ENCODE peak calls at places on chromosome 7, in six cellular contexts. One of them, this sample, is unnamed.

GRCh38 chr7:114554781-114555537 is 140.3 kb downstream of the FOXP2 start:
- DNase-seq in hypothalamus: no peak
- DNase-seq in cardiac muscle cell: peak
- DNase-seq in Peyer's patch: no peak
- DNase-seq in activated CD8-positive, alpha-beta memory T cell treated with anti-CD3 and anti-CD28 coated beads, Interleukin-2, amount 50 U/mL, for 48 hours: no peak
- DNase-seq in PC-9: no peak
- DNase-seq in this sample: no peak

GRCh38 chr7:2014391-2015241 is 218.1 kb downstream of the MAD1L1 start:
- DNase-seq in cardiac muscle cell: no peak
- DNase-seq in activated CD8-positive, alpha-beta memory T cell treated with anti-CD3 and anti-CD28 coated beads, Interleukin-2, amount 50 U/mL, for 48 hours: no peak
- DNase-seq in Peyer's patch: no peak
- DNase-seq in PC-9: no peak
- DNase-seq in hypothalamus: no peak
- DNase-seq in this sample: no peak

GRCh38 chr7:100875356-100875751 is 451 bp downstream of the SRRT start:
- DNase-seq in cardiac muscle cell: no peak
- DNase-seq in Peyer's patch: no peak
- DNase-seq in activated CD8-positive, alpha-beta memory T cell treated with anti-CD3 and anti-CD28 coated beads, Interleukin-2, amount 50 U/mL, for 48 hours: no peak
- DNase-seq in PC-9: no peak
- DNase-seq in hypothalamus: no peak
- DNase-seq in this sample: no peak

GRCh38 chr7:113179313-113179712 is 61.0 kb upstream of the SMIM30 start:
- DNase-seq in activated CD8-positive, alpha-beta memory T cell treated with anti-CD3 and anti-CD28 coated beads, Interleukin-2, amount 50 U/mL, for 48 hours: no peak
- DNase-seq in hypothalamus: no peak
- DNase-seq in cardiac muscle cell: no peak
- DNase-seq in PC-9: no peak
- DNase-seq in Peyer's patch: peak
- DNase-seq in this sample: no peak

GRCh38 chr7:150845471-150845870 is 6.8 kb upstream of the AOC1 start:
- DNase-seq in hypothalamus: peak
- DNase-seq in PC-9: no peak
- DNase-seq in cardiac muscle cell: peak
- DNase-seq in Peyer's patch: no peak
- DNase-seq in activated CD8-positive, alpha-beta memory T cell treated with anti-CD3 and anti-CD28 coated beads, Interleukin-2, amount 50 U/mL, for 48 hours: no peak
- DNase-seq in this sample: no peak

GRCh38 chr7:738241-738640 is 11.2 kb upstream of the PRKAR1B start:
- DNase-seq in PC-9: no peak
- DNase-seq in hypothalamus: no peak
- DNase-seq in Peyer's patch: no peak
- DNase-seq in cardiac muscle cell: no peak
- DNase-seq in activated CD8-positive, alpha-beta memory T cell treated with anti-CD3 and anti-CD28 coated beads, Interleukin-2, amount 50 U/mL, for 48 hours: no peak
- DNase-seq in this sample: no peak

GRCh38 chr7:44894881-44895600 is 9.7 kb upstream of the PURB start:
- DNase-seq in Peyer's patch: no peak
- DNase-seq in PC-9: no peak
- DNase-seq in activated CD8-positive, alpha-beta memory T cell treated with anti-CD3 and anti-CD28 coated beads, Interleukin-2, amount 50 U/mL, for 48 hours: no peak
- DNase-seq in cardiac muscle cell: no peak
- DNase-seq in hypothalamus: no peak
- DNase-seq in this sample: no peak

GRCh38 chr7:6290345-6290744 is 17.9 kb upstream of the CYTH3 start:
- DNase-seq in cardiac muscle cell: no peak
- DNase-seq in PC-9: peak
- DNase-seq in hypothalamus: no peak
- DNase-seq in Peyer's patch: no peak
- DNase-seq in activated CD8-positive, alpha-beta memory T cell treated with anti-CD3 and anti-CD28 coated beads, Interleukin-2, amount 50 U/mL, for 48 hours: no peak
- DNase-seq in this sample: no peak

GRCh38 chr7:13920053-13920697 is 69.3 kb downstream of the ETV1 start:
- DNase-seq in PC-9: peak
- DNase-seq in activated CD8-positive, alpha-beta memory T cell treated with anti-CD3 and anti-CD28 coated beads, Interleukin-2, amount 50 U/mL, for 48 hours: no peak
- DNase-seq in cardiac muscle cell: peak
- DNase-seq in hypothalamus: no peak
- DNase-seq in Peyer's patch: no peak
- DNase-seq in this sample: no peak

GRCh38 chr7:77734590-77735421 is 38.5 kb downstream of the RSBN1L start:
- DNase-seq in hypothalamus: no peak
- DNase-seq in activated CD8-positive, alpha-beta memory T cell treated with anti-CD3 and anti-CD28 coated beads, Interleukin-2, amount 50 U/mL, for 48 hours: no peak
- DNase-seq in PC-9: no peak
- DNase-seq in Peyer's patch: peak
- DNase-seq in cardiac muscle cell: peak
- DNase-seq in this sample: no peak

GRCh38 chr7:46755120-46756034 is 826.5 kb downstream of the TNS3 start:
- DNase-seq in PC-9: no peak
- DNase-seq in activated CD8-positive, alpha-beta memory T cell treated with anti-CD3 and anti-CD28 coated beads, Interleukin-2, amount 50 U/mL, for 48 hours: no peak
- DNase-seq in Peyer's patch: no peak
- DNase-seq in hypothalamus: no peak
- DNase-seq in cardiac muscle cell: no peak
- DNase-seq in this sample: no peak

GRCh38 chr7:25831901-25832411 is 320.0 kb upstream of the NFE2L3 start:
- DNase-seq in activated CD8-positive, alpha-beta memory T cell treated with anti-CD3 and anti-CD28 coated beads, Interleukin-2, amount 50 U/mL, for 48 hours: no peak
- DNase-seq in cardiac muscle cell: no peak
- DNase-seq in hypothalamus: no peak
- DNase-seq in PC-9: no peak
- DNase-seq in Peyer's patch: no peak
- DNase-seq in this sample: no peak

This sample was measured in type B pancreatic cell.